ENCODE peak calls at places on chromosome 14, in six cellular contexts. One of them, this sample, is unnamed.

GRCh38 chr14:103641181-103641580 is 12.2 kb downstream of the KLC1 start:
- DNase-seq in fibroblast of mammary gland: peak
- DNase-seq in mucosa of gallbladder: no peak
- DNase-seq in GM06990: no peak
- DNase-seq in hippocampal formation: no peak
- DNase-seq in Peyer's patch: no peak
- DNase-seq in this sample: no peak

GRCh38 chr14:68084256-68084655 is 264.7 kb downstream of the RAD51B start:
- DNase-seq in fibroblast of mammary gland: peak
- DNase-seq in mucosa of gallbladder: no peak
- DNase-seq in GM06990: no peak
- DNase-seq in hippocampal formation: no peak
- DNase-seq in Peyer's patch: no peak
- DNase-seq in this sample: no peak

GRCh38 chr14:44962573-44963528 is 861 bp downstream of the TOGARAM1 start:
- DNase-seq in fibroblast of mammary gland: peak
- DNase-seq in mucosa of gallbladder: peak
- DNase-seq in GM06990: no peak
- DNase-seq in hippocampal formation: peak
- DNase-seq in Peyer's patch: peak
- DNase-seq in this sample: peak

GRCh38 chr14:75254381-75254821 is 24.2 kb upstream of the FOS start:
- DNase-seq in fibroblast of mammary gland: no peak
- DNase-seq in mucosa of gallbladder: peak
- DNase-seq in GM06990: no peak
- DNase-seq in hippocampal formation: no peak
- DNase-seq in Peyer's patch: peak
- DNase-seq in this sample: no peak

GRCh38 chr14:24430143-24430681 is 458 bp downstream of the KHNYN start:
- DNase-seq in fibroblast of mammary gland: peak
- DNase-seq in mucosa of gallbladder: peak
- DNase-seq in GM06990: peak
- DNase-seq in hippocampal formation: peak
- DNase-seq in Peyer's patch: peak
- DNase-seq in this sample: peak

GRCh38 chr14:80493620-80494019 is 282.3 kb upstream of the DIO2 start:
- DNase-seq in fibroblast of mammary gland: no peak
- DNase-seq in mucosa of gallbladder: no peak
- DNase-seq in GM06990: no peak
- DNase-seq in hippocampal formation: no peak
- DNase-seq in Peyer's patch: no peak
- DNase-seq in this sample: no peak

GRCh38 chr14:69055125-69055524 is 76.0 kb upstream of the ACTN1 start:
- DNase-seq in fibroblast of mammary gland: peak
- DNase-seq in mucosa of gallbladder: no peak
- DNase-seq in GM06990: no peak
- DNase-seq in hippocampal formation: no peak
- DNase-seq in Peyer's patch: no peak
- DNase-seq in this sample: no peak

GRCh38 chr14:65492277-65492676 is 79.7 kb downstream of the FUT8 start:
- DNase-seq in fibroblast of mammary gland: no peak
- DNase-seq in mucosa of gallbladder: no peak
- DNase-seq in GM06990: no peak
- DNase-seq in hippocampal formation: no peak
- DNase-seq in Peyer's patch: no peak
- DNase-seq in this sample: no peak

GRCh38 chr14:60350366-60350720 is 101.3 kb downstream of the PPM1A start:
- DNase-seq in fibroblast of mammary gland: peak
- DNase-seq in mucosa of gallbladder: no peak
- DNase-seq in GM06990: no peak
- DNase-seq in hippocampal formation: no peak
- DNase-seq in Peyer's patch: no peak
- DNase-seq in this sample: no peak

GRCh38 chr14:67641902-67642749 is 22.4 kb downstream of the ARG2 start:
- DNase-seq in fibroblast of mammary gland: no peak
- DNase-seq in mucosa of gallbladder: no peak
- DNase-seq in GM06990: no peak
- DNase-seq in hippocampal formation: no peak
- DNase-seq in Peyer's patch: no peak
- DNase-seq in this sample: no peak

GRCh38 chr14:78022059-78022458 is 148.1 kb upstream of the NRXN3 start:
- DNase-seq in fibroblast of mammary gland: peak
- DNase-seq in mucosa of gallbladder: no peak
- DNase-seq in GM06990: no peak
- DNase-seq in hippocampal formation: peak
- DNase-seq in Peyer's patch: peak
- DNase-seq in this sample: no peak

GRCh38 chr14:69997849-69998248 is 118.6 kb downstream of the SMOC1 start:
- DNase-seq in fibroblast of mammary gland: peak
- DNase-seq in mucosa of gallbladder: no peak
- DNase-seq in GM06990: no peak
- DNase-seq in hippocampal formation: no peak
- DNase-seq in Peyer's patch: no peak
- DNase-seq in this sample: no peak

GRCh38 chr14:63046339-63047268 is 1.3 kb upstream of the KCNH5 start:
- DNase-seq in fibroblast of mammary gland: no peak
- DNase-seq in mucosa of gallbladder: no peak
- DNase-seq in GM06990: no peak
- DNase-seq in hippocampal formation: no peak
- DNase-seq in Peyer's patch: no peak
- DNase-seq in this sample: no peak

GRCh38 chr14:68785817-68786490 is 6.9 kb downstream of the ZFP36L1 start:
- DNase-seq in fibroblast of mammary gland: peak
- DNase-seq in mucosa of gallbladder: peak
- DNase-seq in GM06990: no peak
- DNase-seq in hippocampal formation: no peak
- DNase-seq in Peyer's patch: peak
- DNase-seq in this sample: peak

GRCh38 chr14:103386632-103387329 is 1.6 kb downstream of the MARK3 start:
- DNase-seq in fibroblast of mammary gland: peak
- DNase-seq in mucosa of gallbladder: no peak
- DNase-seq in GM06990: no peak
- DNase-seq in hippocampal formation: no peak
- DNase-seq in Peyer's patch: no peak
- DNase-seq in this sample: no peak

GRCh38 chr14:92217956-92218355 is 96.2 kb downstream of the CPSF2 start:
- DNase-seq in fibroblast of mammary gland: peak
- DNase-seq in mucosa of gallbladder: no peak
- DNase-seq in GM06990: no peak
- DNase-seq in hippocampal formation: no peak
- DNase-seq in Peyer's patch: no peak
- DNase-seq in this sample: no peak

GRCh38 chr14:104882991-104883660 is 18.1 kb downstream of the CEP170B start:
- DNase-seq in fibroblast of mammary gland: no peak
- DNase-seq in mucosa of gallbladder: no peak
- DNase-seq in GM06990: peak
- DNase-seq in hippocampal formation: no peak
- DNase-seq in Peyer's patch: no peak
- DNase-seq in this sample: peak

GRCh38 chr14:54703082-54703481 is 136.2 kb downstream of the SAMD4A start:
- DNase-seq in fibroblast of mammary gland: no peak
- DNase-seq in mucosa of gallbladder: no peak
- DNase-seq in GM06990: no peak
- DNase-seq in hippocampal formation: no peak
- DNase-seq in Peyer's patch: no peak
- DNase-seq in this sample: no peak

GRCh38 chr14:25090716-25091454 is 40.9 kb upstream of the STXBP6 start:
- DNase-seq in fibroblast of mammary gland: peak
- DNase-seq in mucosa of gallbladder: peak
- DNase-seq in GM06990: no peak
- DNase-seq in hippocampal formation: no peak
- DNase-seq in Peyer's patch: peak
- DNase-seq in this sample: no peak

GRCh38 chr14:68283378-68284123 is 464.0 kb downstream of the RAD51B start:
- DNase-seq in fibroblast of mammary gland: no peak
- DNase-seq in mucosa of gallbladder: no peak
- DNase-seq in GM06990: peak
- DNase-seq in hippocampal formation: no peak
- DNase-seq in Peyer's patch: peak
- DNase-seq in this sample: peak

GRCh38 chr14:72777636-72778035 is 116.3 kb downstream of the DPF3 start:
- DNase-seq in fibroblast of mammary gland: no peak
- DNase-seq in mucosa of gallbladder: no peak
- DNase-seq in GM06990: no peak
- DNase-seq in hippocampal formation: no peak
- DNase-seq in Peyer's patch: no peak
- DNase-seq in this sample: no peak

GRCh38 chr14:38286481-38286880 is 30.6 kb upstream of the CLEC14A start:
- DNase-seq in fibroblast of mammary gland: no peak
- DNase-seq in mucosa of gallbladder: no peak
- DNase-seq in GM06990: no peak
- DNase-seq in hippocampal formation: no peak
- DNase-seq in Peyer's patch: no peak
- DNase-seq in this sample: no peak

GRCh38 chr14:58955294-58955821 is 233.1 kb upstream of the DAAM1 start:
- DNase-seq in fibroblast of mammary gland: no peak
- DNase-seq in mucosa of gallbladder: no peak
- DNase-seq in GM06990: peak
- DNase-seq in hippocampal formation: no peak
- DNase-seq in Peyer's patch: no peak
- DNase-seq in this sample: no peak

GRCh38 chr14:68547305-68548193 is 245.3 kb downstream of the ZFP36L1 start:
- DNase-seq in fibroblast of mammary gland: peak
- DNase-seq in mucosa of gallbladder: peak
- DNase-seq in GM06990: no peak
- DNase-seq in hippocampal formation: no peak
- DNase-seq in Peyer's patch: peak
- DNase-seq in this sample: no peak

GRCh38 chr14:31992051-31992450 is 85.1 kb upstream of the ARHGAP5 start:
- DNase-seq in fibroblast of mammary gland: peak
- DNase-seq in mucosa of gallbladder: no peak
- DNase-seq in GM06990: no peak
- DNase-seq in hippocampal formation: no peak
- DNase-seq in Peyer's patch: no peak
- DNase-seq in this sample: no peak

GRCh38 chr14:64983439-64984310 is 3.0 kb upstream of the FNTB start:
- DNase-seq in fibroblast of mammary gland: peak
- DNase-seq in mucosa of gallbladder: no peak
- DNase-seq in GM06990: no peak
- DNase-seq in hippocampal formation: no peak
- DNase-seq in Peyer's patch: no peak
- DNase-seq in this sample: no peak

GRCh38 chr14:90472632-90473031 is 75.8 kb downstream of the CALM1 start:
- DNase-seq in fibroblast of mammary gland: no peak
- DNase-seq in mucosa of gallbladder: no peak
- DNase-seq in GM06990: no peak
- DNase-seq in hippocampal formation: no peak
- DNase-seq in Peyer's patch: no peak
- DNase-seq in this sample: no peak